ENCODE peak calls at places on chromosomes 13 and 19, in eight cellular contexts. I, X, Q, H, B, W, V and E are unnamed samples.

GRCh38 chr13:97743946-97744345 is 209.5 kb upstream of the IPO5 start:
- DNase-seq in I (no peak), H (no peak), V (no peak), X (no peak), B (no peak), Q (no peak), W (no peak), E (no peak)

GRCh38 chr13:61728468-61728867 is 312.8 kb upstream of the PCDH20 start:
- DNase-seq in B (no peak), W (no peak), X (no peak), H (no peak), I (no peak), V (no peak), Q (no peak), E (no peak)

GRCh38 chr19:12155324-12155723 is 1.2 kb downstream of the ZNF625 start:
- DNase-seq in I (no peak), W (no peak), V (no peak), B (no peak), Q (no peak), X (no peak), H (no peak), E (no peak)

GRCh38 chr19:17340302-17340870 is 3.0 kb downstream of the GTPBP3 start:
- DNase-seq in Q (peak; percentile 91), V (no peak), I (no peak), B (no peak), H (peak; percentile 88), W (no peak), X (no peak), E (peak; percentile 52)

GRCh38 chr13:110530839-110531499 is 30.6 kb downstream of the RAB20 start:
- DNase-seq in Q (no peak), I (no peak), W (no peak), V (no peak), H (no peak), B (peak; percentile 46), X (no peak), E (no peak)

GRCh38 chr13:100511422-100511821 is 77.2 kb downstream of the GGACT start:
- DNase-seq in B (no peak), W (no peak), H (no peak), I (no peak), Q (no peak), X (no peak), V (no peak), E (no peak)

GRCh38 chr19:38321646-38322323 is 2.1 kb downstream of the KCNK6 start:
- DNase-seq in V (no peak), X (no peak), H (peak; percentile 58), Q (no peak), I (no peak), B (peak; percentile 98), W (no peak), E (no peak)

GRCh38 chr13:52085416-52085815 is 43.5 kb downstream of the NEK5 start:
- DNase-seq in V (no peak), Q (no peak), I (no peak), H (no peak), B (no peak), X (no peak), W (no peak), E (no peak)

GRCh38 chr13:57631607-57632275 is at the start of gene PCDH17:
- DNase-seq in W (no peak), H (peak; percentile 7), B (no peak), I (no peak), V (no peak), X (no peak), Q (peak; percentile 76), E (peak; percentile 34)

DNA sequence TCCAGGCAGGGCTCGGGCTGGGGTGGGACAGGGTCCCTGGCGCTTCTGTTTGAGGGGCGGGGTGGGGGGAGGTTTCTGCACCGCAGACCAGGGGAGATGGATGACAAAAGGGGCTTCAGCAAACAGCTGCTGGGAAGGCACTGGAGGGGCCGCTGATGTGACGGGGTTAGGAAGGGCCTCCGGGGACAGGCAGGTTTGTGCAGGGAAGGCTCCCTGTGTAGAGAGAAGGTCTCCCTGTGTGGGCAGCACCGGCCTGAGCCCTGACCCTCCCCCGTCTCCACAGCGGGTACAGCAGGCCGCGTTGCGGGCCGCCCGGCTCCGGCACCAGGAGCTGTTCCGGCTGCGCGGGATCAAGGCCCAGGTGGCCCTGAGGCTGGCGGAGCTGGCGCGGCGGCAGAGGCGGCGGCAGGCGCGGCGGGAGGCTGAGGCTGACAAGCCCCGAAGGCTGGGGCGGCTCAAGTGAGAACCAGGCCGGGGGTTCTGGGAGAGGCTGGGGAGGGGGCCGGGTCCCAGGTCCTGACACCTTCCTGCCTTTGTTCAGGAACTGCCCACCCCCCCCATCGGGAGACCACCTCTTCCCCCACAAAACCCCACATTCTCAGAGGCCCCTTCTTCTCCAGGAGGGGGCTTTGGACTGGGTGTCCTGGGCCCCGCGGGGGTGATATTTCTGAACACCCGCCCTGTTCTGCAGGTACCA is 9.9 kb downstream of the NOP53 start:
- DNase-seq in Q (no peak), X (no peak), W (no peak), H (no peak), V (no peak), B (no peak), I (no peak), E (no peak)
- H3K4me3 ChIP-seq in Q (no peak overlapping the region), X (no peak overlapping the region), W (no peak overlapping the region), H (no peak overlapping the region), V (no peak overlapping the region), B (no peak overlapping the region), I (no peak overlapping the region), E (no peak overlapping the region)

DNA sequence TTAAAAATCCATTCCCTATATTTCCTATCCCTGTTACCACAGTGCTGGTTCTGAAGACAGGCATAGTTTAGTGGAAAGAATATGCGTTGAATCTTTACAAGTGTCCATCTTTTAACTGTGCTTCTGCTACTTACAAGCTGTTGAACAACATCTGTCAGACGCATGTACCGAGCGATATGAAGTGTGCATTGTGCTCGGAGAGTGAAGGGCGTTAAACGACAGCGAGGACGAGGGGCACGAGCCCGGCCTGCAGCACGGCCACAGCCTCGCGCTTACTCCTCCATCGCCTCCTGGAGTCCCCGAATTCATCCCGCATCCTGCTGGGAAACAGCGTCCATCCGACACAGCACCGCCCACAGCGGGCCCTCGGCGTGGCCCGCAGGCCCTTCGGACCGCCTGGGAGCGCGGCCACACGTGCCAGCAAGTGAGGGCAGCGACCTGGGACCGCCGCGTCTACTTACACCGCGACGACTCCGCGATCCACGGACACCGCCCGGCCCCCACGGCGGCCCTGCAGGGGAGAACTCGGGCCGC is 512 bp downstream of the PCID2 start:
- DNase-seq in X (no peak), V (no peak), B (no peak), I (peak; percentile 40), W (no peak), H (peak; percentile 43), Q (peak; percentile 67), E (no peak)
- TF ChIP-seq EP300 in X (no peak), V (no peak), B (no peak), I (no peak), W (no peak), H (no peak), Q (no peak), E (no peak)

GRCh38 chr19:49889687-49890348 is 6.9 kb downstream of the IL4I1 start:
- DNase-seq in I (peak; percentile 77), W (peak; percentile 95), B (no peak), Q (peak; percentile 94), H (peak; percentile 71), X (no peak), V (no peak), E (peak; percentile 77)
- TF ChIP-seq POLR2AphosphoS5 in I (peak; percentile 45), W (peak; percentile 70), B (peak; percentile 63), Q (peak; percentile 58), H (peak; percentile 29), X (no peak), V (no peak), E (no peak)

GRCh38 chr13:29693297-29693945 is 97.9 kb upstream of the SLC7A1 start:
- DNase-seq in B (no peak), V (no peak), I (peak; percentile 71), Q (no peak), X (no peak), H (peak; percentile 75), W (no peak), E (peak; percentile 88)
- H3K4me3 ChIP-seq in B (no peak overlapping the region), V (no peak overlapping the region), I (no peak overlapping the region), Q (no peak overlapping the region), X (peak overlapping the region; percentile 2), H (no peak overlapping the region), W (no peak overlapping the region), E (no peak overlapping the region)

GRCh38 chr13:43686557-43686956 is 100.2 kb downstream of the ENOX1 start:
- DNase-seq in B (peak; percentile 77), I (no peak), W (no peak), V (no peak), X (no peak), H (no peak), Q (no peak), E (no peak)
- TF ChIP-seq EP300 in B (no peak), I (no peak), W (peak; percentile 14), V (no peak), X (no peak), H (no peak), Q (no peak), E (no peak)

GRCh38 chr19:44653977-44654784 is 10.5 kb downstream of the PVR start:
- DNase-seq in W (no peak), X (no peak), V (peak; percentile 38), H (peak; percentile 81), B (peak; percentile 77), Q (peak; percentile 83), I (peak; percentile 91), E (peak; percentile 82)

GRCh38 chr19:44660081-44660480 is 11.2 kb upstream of the CEACAM19 start:
- DNase-seq in I (peak; percentile 70), W (no peak), X (no peak), V (no peak), Q (no peak), B (no peak), H (no peak), E (no peak)

GRCh38 chr19:44658069-44658727 is 13.1 kb upstream of the CEACAM19 start:
- DNase-seq in B (no peak), H (no peak), V (no peak), Q (no peak), W (no peak), I (no peak), X (no peak), E (no peak)

GRCh38 chr19:44661205-44661604 is 10.1 kb upstream of the CEACAM19 start:
- DNase-seq in V (no peak), W (no peak), X (no peak), I (no peak), Q (no peak), B (no peak), H (no peak), E (no peak)

DNA sequence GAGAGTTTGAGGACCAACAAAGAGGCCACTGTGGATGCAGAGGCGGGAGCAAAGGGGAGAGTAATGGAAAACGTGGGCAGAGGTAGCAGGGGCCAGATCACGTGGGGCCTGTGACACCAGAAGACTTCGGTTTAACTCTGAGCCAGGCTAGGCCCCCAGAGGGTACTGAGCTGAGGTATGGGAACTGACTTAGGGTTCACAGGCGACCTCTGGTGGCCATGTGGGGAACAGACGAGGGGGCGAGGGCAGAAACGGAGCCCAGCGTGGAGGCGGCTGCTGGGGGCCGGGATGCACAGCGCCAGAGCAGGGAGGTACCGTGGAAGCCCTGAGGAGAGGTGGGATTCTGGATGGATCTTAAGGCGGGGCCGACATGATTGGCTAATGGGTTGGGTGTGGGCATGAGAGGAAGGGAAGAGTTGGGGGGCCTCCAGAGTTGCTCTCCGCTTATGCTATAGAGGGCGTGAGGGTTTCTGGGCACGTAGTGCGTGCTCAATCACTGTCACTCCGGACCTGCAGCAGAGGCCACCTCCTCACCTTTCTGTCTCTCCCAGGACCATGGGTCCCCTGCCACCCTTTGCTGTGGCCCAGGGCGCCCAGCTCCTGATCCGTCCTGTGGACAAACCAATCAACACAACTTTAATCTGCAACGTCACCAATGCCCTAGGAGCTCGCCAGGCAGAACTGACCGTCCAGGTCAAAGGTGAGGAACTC is 13.7 kb downstream of the PVR start:
- DNase-seq in Q (peak; percentile 95), B (peak; percentile 69), V (no peak), H (peak; percentile 63), X (no peak), W (no peak), I (peak; percentile 57), E (peak; percentile 71)
- TF ChIP-seq POLR2AphosphoS5 in Q (peak; percentile 49), B (no peak), V (no peak), H (no peak), X (no peak), W (no peak), I (no peak), E (no peak)

GRCh38 chr19:13835791-13836723 is 40.8 kb downstream of the ZSWIM4 start:
- DNase-seq in Q (no peak), V (no peak), B (no peak), X (no peak), W (no peak), I (peak; percentile 85), H (no peak), E (no peak)
- H3K4me3 ChIP-seq in Q (no peak overlapping the region), V (peak overlapping the region; percentile 51), B (no peak overlapping the region), X (peak overlapping the region; percentile 98), W (peak overlapping the region; percentile 36), I (no peak overlapping the region), H (peak overlapping the region; percentile 5), E (peak overlapping the region; percentile 28)